ENCODE peak calls at places on chromosome 14, in ten cellular contexts. C, P, H, F, S, T, O, L, X and Q are unnamed samples.

GRCh38 chr14:90599748-90600507 is 203.1 kb downstream of the CALM1 start:
- DNase-seq in F (no peak), S (no peak), X (no peak), H (no peak), T (no peak), L (peak; percentile 4), P (no peak), C (no peak), O (peak; percentile 14), Q (peak; percentile 58)

GRCh38 chr14:77339407-77339806 is 18.6 kb downstream of the GSTZ1 start:
- DNase-seq in P (no peak), L (peak; percentile 23), O (no peak), X (no peak), C (no peak), H (no peak), F (no peak), S (no peak), T (no peak), Q (no peak)

GRCh38 chr14:68650403-68650994 is 142.4 kb downstream of the ZFP36L1 start:
- DNase-seq in T (no peak), S (no peak), O (no peak), L (no peak), C (no peak), F (no peak), X (no peak), P (no peak), H (no peak), Q (no peak)

GRCh38 chr14:55556929-55557623 is 22.9 kb upstream of the KTN1 start:
- DNase-seq in P (peak; percentile 90), H (peak; percentile 67), T (no peak), F (peak; percentile 79), L (peak; percentile 97), X (peak; percentile 84), C (no peak), O (peak; percentile 84), S (peak; percentile 99), Q (no peak)

GRCh38 chr14:69921052-69921451 is 41.8 kb downstream of the SMOC1 start:
- DNase-seq in S (no peak), T (no peak), L (peak; percentile 61), F (no peak), O (no peak), H (no peak), X (no peak), C (no peak), P (no peak), Q (no peak)

GRCh38 chr14:74891870-74892269 is 10.2 kb downstream of the DLST start:
- DNase-seq in X (no peak), H (no peak), L (no peak), C (no peak), T (no peak), O (no peak), P (no peak), S (no peak), F (no peak), Q (no peak)

GRCh38 chr14:104975481-104976197 is 2.5 kb downstream of the AHNAK2 start:
- DNase-seq in F (peak; percentile 10), H (no peak), O (no peak), P (peak; percentile 56), T (peak; percentile 51), S (no peak), C (no peak), X (peak; percentile 14), L (no peak), Q (peak; percentile 58)

GRCh38 chr14:104642540-104642868 is 37.9 kb upstream of the TMEM179 start:
- DNase-seq in P (no peak), O (no peak), S (no peak), H (no peak), F (no peak), L (no peak), C (no peak), T (no peak), X (no peak), Q (no peak)

GRCh38 chr14:23569443-23570151 is 2.0 kb upstream of the AP1G2 start:
- DNase-seq in F (peak; percentile 5), L (peak; percentile 34), P (no peak), S (no peak), T (no peak), O (peak; percentile 42), H (no peak), C (no peak), X (no peak), Q (peak; percentile 46)

GRCh38 chr14:51682411-51682810 is 30.7 kb downstream of the FRMD6 start:
- DNase-seq in S (no peak), T (no peak), C (no peak), L (no peak), X (no peak), P (no peak), F (no peak), H (no peak), O (no peak), Q (no peak)

GRCh38 chr14:95257521-95257920 is 62.2 kb downstream of the CLMN start:
- DNase-seq in F (no peak), P (no peak), C (no peak), X (no peak), T (no peak), S (no peak), L (no peak), O (no peak), H (no peak), Q (no peak)

GRCh38 chr14:106562451-106562850 is 1036.1 kb downstream of the TMEM121 start:
- DNase-seq in O (no peak), P (no peak), F (no peak), C (no peak), X (no peak), T (no peak), L (no peak), S (no peak), H (no peak), Q (no peak)

GRCh38 chr14:106551265-106551664 is 1024.9 kb downstream of the TMEM121 start:
- DNase-seq in T (no peak), O (peak; percentile 22), L (peak; percentile 11), F (no peak), S (no peak), H (no peak), P (no peak), C (no peak), X (no peak), Q (no peak)

GRCh38 chr14:106556665-106557289 is 1030.4 kb downstream of the TMEM121 start:
- DNase-seq in C (peak; percentile 53), P (peak; percentile 91), H (no peak), T (no peak), X (no peak), S (no peak), L (peak; percentile 68), F (no peak), O (peak; percentile 81), Q (no peak)
- TF ChIP-seq CTCF in C (peak; percentile 32), P (peak; percentile 72), H (no peak), T (no peak), X (peak; percentile 50), S (peak; percentile 27), L (peak; percentile 86), F (no peak), O (peak; percentile 60), Q (no peak)

DNA sequence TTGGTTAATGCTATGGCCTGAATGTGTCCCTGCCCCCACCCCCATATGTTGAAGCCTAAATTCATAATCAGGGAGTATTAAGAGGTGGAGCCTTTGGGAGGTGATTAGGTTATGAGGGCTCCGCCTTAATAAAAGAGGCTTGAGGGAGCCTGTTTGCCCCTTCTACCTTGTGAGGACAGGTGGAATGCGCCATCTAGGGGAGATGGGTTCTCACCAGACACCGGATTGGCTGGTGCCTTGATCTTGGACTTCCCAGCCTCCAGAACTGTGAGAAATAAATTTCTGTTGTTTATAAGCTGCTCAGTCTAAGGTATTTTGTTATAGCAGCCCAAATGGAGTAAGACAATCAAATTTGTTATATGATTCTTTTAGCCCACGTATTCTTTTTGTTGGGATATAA is 148.3 kb downstream of the PTCSC3 start:
- DNase-seq in S (no peak), X (no peak), F (no peak), P (no peak), C (no peak), O (no peak), T (no peak), L (peak; percentile 25), H (no peak), Q (no peak)
- TF ChIP-seq CTCF in S (no peak), X (no peak), F (no peak), P (no peak), C (peak; percentile 48), O (no peak), T (no peak), L (no peak), H (no peak), Q (no peak)

DNA sequence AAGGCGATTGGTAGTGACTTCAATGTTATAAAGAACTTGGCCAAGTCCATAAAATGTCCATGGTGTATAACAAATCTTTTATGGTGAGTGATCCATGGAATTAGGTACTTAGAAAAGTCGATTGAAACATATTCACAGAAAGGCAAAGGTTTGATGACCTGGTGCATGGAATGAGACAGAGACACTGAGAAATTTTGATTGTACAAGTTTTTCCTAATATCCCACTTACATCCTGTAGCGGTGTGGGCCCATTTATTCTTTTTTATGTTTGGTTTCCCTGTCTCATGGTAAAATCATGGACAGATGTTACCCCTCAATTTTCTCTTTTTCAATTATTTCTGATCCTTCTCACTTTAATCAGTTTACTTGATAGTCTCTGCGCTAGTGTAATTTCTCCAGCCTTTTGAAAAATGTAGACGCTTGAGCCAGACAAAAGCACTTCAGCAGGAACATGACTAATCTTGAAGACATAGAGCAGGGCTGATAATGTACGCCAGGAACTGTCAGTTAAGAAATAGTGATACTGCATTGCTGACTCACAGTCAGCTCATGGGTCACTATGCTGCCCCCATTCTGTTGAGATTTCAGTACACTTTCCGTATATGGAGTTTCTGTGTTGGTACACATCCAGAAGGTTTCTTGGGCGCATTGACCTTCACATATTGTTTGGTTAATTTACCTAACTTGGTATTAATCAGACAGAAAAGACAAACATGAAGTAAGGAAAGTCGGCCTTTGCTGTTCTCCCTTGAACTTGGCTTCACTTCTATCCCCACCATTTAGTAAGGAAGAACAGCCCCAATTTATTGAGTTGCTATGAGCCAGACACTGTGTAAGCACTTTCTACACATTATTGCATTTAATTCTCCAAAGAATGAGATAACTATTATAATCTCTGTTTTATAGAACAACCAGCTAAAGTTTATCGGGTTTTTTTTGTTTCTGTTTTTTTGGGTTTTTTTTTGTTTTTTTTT is 841.7 kb downstream of the DIO2 start:
- DNase-seq in H (no peak), O (no peak), F (no peak), P (no peak), L (peak; percentile 81), X (no peak), T (no peak), C (no peak), S (peak; percentile 42), Q (no peak)
- TF ChIP-seq CTCF in H (no peak), O (no peak), F (no peak), P (no peak), L (no peak), X (no peak), T (no peak), C (no peak), S (no peak), Q (no peak)

DNA sequence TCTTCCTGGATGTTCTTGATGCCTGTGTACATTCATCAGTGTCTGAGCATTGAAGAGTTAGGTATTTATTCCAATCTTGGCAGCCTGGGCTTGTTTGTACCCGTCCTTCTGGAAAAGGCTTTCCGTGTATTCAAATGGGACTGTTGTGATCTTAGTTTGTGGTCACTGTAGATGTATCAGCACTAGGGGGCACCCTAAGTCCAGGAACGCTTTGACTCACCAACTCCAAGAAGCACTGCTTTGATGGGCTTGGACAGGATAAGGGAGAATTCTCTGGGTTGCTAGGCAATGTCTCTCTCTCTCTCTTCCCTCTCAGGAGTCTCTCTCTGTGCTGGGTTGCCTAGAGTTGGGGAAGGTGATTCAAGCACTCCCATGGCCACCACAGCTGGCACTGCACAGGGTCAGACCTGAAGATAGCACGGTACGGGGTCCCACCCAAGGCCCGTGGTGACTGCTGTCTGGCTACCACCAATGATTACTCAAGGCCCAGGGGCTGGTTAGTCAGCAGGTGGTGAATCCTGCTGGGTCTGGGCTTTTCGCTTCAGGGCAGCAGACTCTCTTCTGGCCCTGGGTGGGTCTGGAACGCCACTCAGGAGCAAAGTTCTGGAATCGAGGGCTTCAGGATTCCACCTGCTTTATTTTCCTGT is 211.1 kb upstream of the RGS6 start:
- DNase-seq in C (peak; percentile 64), H (no peak), X (no peak), P (no peak), T (peak; percentile 65), F (no peak), S (peak; percentile 5), O (peak; percentile 64), L (peak; percentile 79), Q (no peak)
- TF ChIP-seq CTCF in C (peak; percentile 75), H (no peak), X (peak; percentile 72), P (no peak), T (peak; percentile 57), F (no peak), S (peak; percentile 52), O (peak; percentile 36), L (peak; percentile 53), Q (peak; percentile 10)